ENCODE peak calls at places on chromosomes 1 and 21, in six cellular contexts. M is PC-3, H is neural progenitor cell, F is PC-9, R is MM.1S, V is GM23248. K is an unnamed sample.
A peak's percentile ranks its signal among the peaks of the same experiment; 100 is the strongest.

GRCh38 chr1:109793486-109794318 is 30.0 kb upstream of the EPS8L3 start:
- DNase-seq in M (peak; percentile 52), H (no peak), F (peak; percentile 62), R (no peak), V (peak; percentile 96), K (peak; percentile 45)

GRCh38 chr1:181676269-181676668 is 193.0 kb downstream of the CACNA1E start:
- DNase-seq in M (peak; percentile 32), H (peak; percentile 70), F (no peak), R (peak; percentile 64), V (peak; percentile 49), K (peak; percentile 66)

GRCh38 chr21:44697811-44698734 is 1.1 kb downstream of the KRTAP10-12 start:
- DNase-seq in M (no peak), H (peak; percentile 71), F (no peak), R (no peak), V (no peak), K (peak; percentile 61)

GRCh38 chr1:160622885-160623633 is 23.8 kb downstream of the SLAMF1 start:
- DNase-seq in M (no peak), H (no peak), F (no peak), R (peak; percentile 73), V (no peak), K (no peak)

GRCh38 chr1:206700445-206701036 is 15.8 kb downstream of the MAPKAPK2 start:
- DNase-seq in M (no peak), H (no peak), F (no peak), R (no peak), V (peak; percentile 64), K (no peak)

GRCh38 chr1:183180634-183181056 is 5.4 kb upstream of the LAMC2 start:
- DNase-seq in M (peak; percentile 58), H (no peak), F (peak; percentile 47), R (no peak), V (peak; percentile 91), K (peak; percentile 30)

GRCh38 chr1:53725238-53725689 is 13.7 kb downstream of the GLIS1 start:
- DNase-seq in M (peak; percentile 17), H (peak; percentile 72), F (no peak), R (no peak), V (peak; percentile 45), K (peak; percentile 86)

GRCh38 chr21:43940672-43941071 is 71.4 kb upstream of the TRAPPC10 start:
- DNase-seq in M (no peak), H (no peak), F (no peak), R (no peak), V (no peak), K (no peak)

GRCh38 chr1:186967659-186968394 is 139.1 kb downstream of the PLA2G4A start:
- DNase-seq in M (peak; percentile 61), H (peak; percentile 63), F (no peak), R (no peak), V (peak; percentile 74), K (no peak)

GRCh38 chr1:26387447-26387846 is 14.9 kb upstream of the ZNF683 start:
- DNase-seq in M (peak; percentile 97), H (no peak), F (peak; percentile 47), R (no peak), V (peak; percentile 33), K (no peak)

GRCh38 chr1:158521666-158522058 is 32.5 kb downstream of the OR6Y1 start:
- DNase-seq in M (no peak), H (no peak), F (no peak), R (no peak), V (no peak), K (no peak)

GRCh38 chr1:72547412-72547811 is 265.1 kb upstream of the NEGR1 start:
- DNase-seq in M (no peak), H (no peak), F (no peak), R (no peak), V (peak; percentile 17), K (peak; percentile 49)
- H3K27ac ChIP-seq in M (no peak overlapping the region), H (no peak overlapping the region), F (no peak overlapping the region), R (no peak overlapping the region), V (no peak overlapping the region), K (no peak overlapping the region)

GRCh38 chr1:156122519-156123355 is 8.2 kb downstream of the LMNA start:
- DNase-seq in M (peak; percentile 88), H (peak; percentile 29), F (peak; percentile 85), R (no peak), V (peak; percentile 89), K (no peak)
- H3F3A ChIP-seq in M (peaks cover 12% of the 10 kb centered on the region), H (peaks cover 38% of the 10 kb centered on the region), F (peaks cover 93% of the 10 kb centered on the region), R (peaks cover 8% of the 10 kb centered on the region), V (peaks cover 77% of the 10 kb centered on the region), K (peaks cover 3% of the 10 kb centered on the region)

GRCh38 chr1:198234511-198235251 is 77.9 kb downstream of the NEK7 start:
- DNase-seq in M (peak; percentile 43), H (peak; percentile 11), F (no peak), R (no peak), V (peak; percentile 68), K (no peak)
- TF ChIP-seq EZH2 in M (no peak), H (no peak), F (no peak), R (no peak), V (no peak), K (no peak)

GRCh38 chr1:163538682-163539081 is 216.9 kb downstream of the NUF2 start:
- DNase-seq in M (no peak), H (no peak), F (no peak), R (no peak), V (no peak), K (no peak)
- H3K27ac ChIP-seq in M (no peak overlapping the region), H (no peak overlapping the region), F (no peak overlapping the region), R (no peak overlapping the region), V (no peak overlapping the region), K (no peak overlapping the region)

DNA sequence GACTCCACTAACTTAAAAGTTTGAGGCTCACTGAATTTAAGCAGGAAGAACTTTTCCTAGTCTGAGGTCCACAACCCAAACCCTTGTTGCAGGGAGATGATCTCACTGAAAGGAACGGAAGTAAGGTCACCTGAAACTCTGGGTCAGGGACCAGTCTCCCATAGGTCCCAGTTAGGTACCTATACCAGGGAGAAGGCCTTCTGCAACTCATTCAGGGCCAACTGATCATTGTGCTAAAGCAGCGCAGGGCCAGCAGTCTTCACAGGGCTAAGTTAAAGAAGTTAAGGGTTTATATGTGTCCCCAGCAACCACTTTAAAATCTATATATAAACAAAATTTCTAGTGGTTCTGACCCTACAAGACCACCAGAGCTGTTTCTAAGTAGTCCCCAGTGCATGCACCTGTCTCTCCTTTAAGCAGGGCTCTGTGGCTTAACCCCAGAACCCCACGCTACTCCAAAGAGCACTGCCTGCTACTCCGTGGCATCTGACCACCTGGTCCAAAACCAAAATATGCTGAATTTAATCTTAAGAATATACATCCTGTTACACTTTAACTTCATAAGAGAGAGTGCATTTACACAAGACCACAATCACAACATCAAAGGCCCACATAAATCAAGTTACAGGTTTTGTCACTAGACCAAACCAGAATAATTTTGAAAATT is 2.8 kb downstream of the SRSF10 start:
- DNase-seq in M (no peak), H (no peak), F (no peak), R (peak; percentile 18), V (no peak), K (no peak)
- H3F3A ChIP-seq in M (no peaks in the 10 kb centered on the region), H (peaks cover 17% of the 10 kb centered on the region), F (peaks cover 21% of the 10 kb centered on the region), R (peaks cover 10% of the 10 kb centered on the region), V (peaks cover 4% of the 10 kb centered on the region), K (no peaks in the 10 kb centered on the region)

DNA sequence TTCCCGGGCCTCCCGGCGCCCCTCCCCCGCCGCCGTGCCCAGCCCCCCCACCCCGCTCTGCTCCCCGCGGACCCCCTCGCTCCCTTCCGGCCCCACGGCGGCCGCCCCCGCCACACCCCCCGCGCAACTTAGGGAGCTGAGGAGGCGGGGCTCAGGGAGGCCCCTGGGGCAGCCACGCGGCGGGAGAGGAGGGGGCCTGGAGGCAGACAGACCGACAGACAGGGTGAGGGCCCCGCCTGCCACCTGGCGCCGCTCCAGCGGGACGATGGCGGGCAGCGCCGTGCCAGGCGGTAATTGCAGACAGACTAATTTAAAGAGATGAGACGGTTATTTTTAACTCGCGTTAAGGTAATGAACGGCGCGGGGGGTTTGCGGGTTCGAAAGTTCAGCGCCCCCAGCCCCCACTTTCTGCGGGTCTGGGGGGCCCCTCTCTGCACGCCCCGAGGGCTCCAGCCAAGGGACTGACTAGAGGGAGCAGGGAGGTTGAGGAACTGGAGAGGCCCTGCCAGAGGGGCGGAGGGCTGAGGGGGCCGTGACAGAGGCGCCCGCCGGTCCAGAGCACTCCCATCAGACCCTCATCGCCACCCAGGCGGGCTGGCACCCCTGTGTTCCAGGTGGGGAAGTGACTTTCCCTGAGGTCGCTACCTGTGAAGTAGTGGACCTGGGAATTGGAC is 5.3 kb downstream of the FOXO6 start:
- DNase-seq in M (no peak), H (peak; percentile 48), F (peak; percentile 37), R (no peak), V (no peak), K (no peak)
- TF ChIP-seq EZH2 in M (no peak), H (peak; percentile 75), F (no peak), R (peak; percentile 64), V (no peak), K (peak; percentile 55)

GRCh38 chr1:45924736-45925135 is 121.3 kb downstream of the MAST2 start:
- DNase-seq in M (no peak), H (peak; percentile 47), F (peak; percentile 43), R (no peak), V (peak; percentile 45), K (no peak)
- H3K27ac ChIP-seq in M (no peak overlapping the region), H (no peak overlapping the region), F (no peak overlapping the region), R (peak overlapping the region; percentile 65), V (no peak overlapping the region), K (no peak overlapping the region)

K was measured in GM23338.